ENCODE peak calls at places on chromosomes 4 and X, in four cellular contexts. L is AG04449; J is stimulated activated CD4-positive, alpha-beta T cell treated with anti-CD3 and anti-CD28 coated beads, TNF-alpha, amount 100 ng/mL, for 4 hours; A is A549. E is an unnamed sample.

GRCh38 chr4:48262926-48263325 is 6.7 kb downstream of the TEC start:
- DNase-seq in L (no peak), J (no peak), A (no peak), E (no peak)

GRCh38 chr4:101288365-101289145 is 58.8 kb downstream of the PPP3CA start:
- DNase-seq in L (no peak), J (no peak), A (no peak), E (no peak)

GRCh38 chrX:9911479-9911878 is 55.7 kb upstream of the CLDN34 start:
- DNase-seq in L (no peak), J (no peak), A (no peak), E (no peak)

GRCh38 chr4:85677286-85677685 is 202.3 kb downstream of the ARHGAP24 start:
- DNase-seq in L (no peak), J (no peak), A (no peak), E (no peak)

GRCh38 chr4:61841710-61842109 is 641.6 kb downstream of the ADGRL3 start:
- DNase-seq in L (no peak), J (no peak), A (no peak), E (no peak)

GRCh38 chr4:112234952-112235609 is 3.5 kb downstream of the AP1AR start:
- DNase-seq in L (peak), J (peak), A (peak), E (peak)

GRCh38 chr4:185142911-185143595 is at the start of gene SLC25A4:
- DNase-seq in L (no peak), J (peak), A (peak), E (peak)

GRCh38 chrX:154348114-154348531 is 26.3 kb downstream of the FLNA start:
- DNase-seq in L (no peak), J (no peak), A (peak), E (no peak)

GRCh38 chr4:80367737-80368136 is 32.2 kb downstream of the CFAP299 start:
- DNase-seq in L (no peak), J (no peak), A (no peak), E (no peak)

GRCh38 chrX:1486177-1486576 is 33.5 kb upstream of the ASMTL start:
- DNase-seq in L (no peak), J (no peak), A (no peak), E (no peak)

GRCh38 chrX:49761481-49761880 is 65.7 kb upstream of the PAGE1 start:
- DNase-seq in L (no peak), J (no peak), A (peak), E (peak)

GRCh38 chrX:104854188-104854587 is 288.2 kb downstream of the IL1RAPL2 start:
- DNase-seq in L (no peak), J (no peak), A (no peak), E (no peak)

GRCh38 chrX:7153231-7153630 is 5.3 kb upstream of the PUDP start:
- DNase-seq in L (no peak), J (no peak), A (no peak), E (no peak)

GRCh38 chr4:8819421-8820177 is 52.0 kb downstream of the HMX1 start:
- DNase-seq in L (no peak), J (no peak), A (no peak), E (no peak)

GRCh38 chr4:85600501-85600900 is 125.6 kb downstream of the ARHGAP24 start:
- DNase-seq in L (no peak), J (no peak), A (no peak), E (no peak)